ENCODE peak calls at places on chromosomes 5 and 9, in ten cellular contexts. W is keratinocyte, O is NB4, V is AG04450, I is GM12865, M is right lobe of liver, H is fibroblast of lung, G is epithelial cell of proximal tubule, F is pancreas, A is PC-3. P is an unnamed sample.

GRCh38 chr9:14198544-14199510 is 115.1 kb downstream of the NFIB start:
- DNase-seq in H (peak), G (no peak), O (no peak), V (no peak), I (no peak), F (no peak), A (no peak), W (no peak), M (peak), P (peak)

GRCh38 chr9:115192280-115192679 is 74.3 kb upstream of the TNC start:
- DNase-seq in M (no peak), H (no peak), I (no peak), W (no peak), A (no peak), V (no peak), G (no peak), F (no peak), O (no peak), P (no peak)

GRCh38 chr9:110105107-110105506 is 102.9 kb downstream of the C9orf152 start:
- DNase-seq in O (no peak), F (no peak), H (peak), M (no peak), V (no peak), G (peak), A (no peak), W (no peak), I (no peak), P (peak)

GRCh38 chr9:124776952-124777645 is at the start of gene OLFML2A:
- DNase-seq in F (peak), V (no peak), M (no peak), H (no peak), W (no peak), I (peak), G (no peak), A (peak), O (peak), P (no peak)

GRCh38 chr5:163661358-163661757 is 155.9 kb downstream of the MAT2B start:
- DNase-seq in A (no peak), I (no peak), G (no peak), O (no peak), W (no peak), V (no peak), F (no peak), M (no peak), H (peak), P (no peak)

GRCh38 chr9:34370970-34371880 is 5.5 kb downstream of the MYORG start:
- DNase-seq in G (no peak), I (no peak), A (no peak), H (peak), F (no peak), M (no peak), W (no peak), O (no peak), V (no peak), P (no peak)

GRCh38 chr9:84711936-84712335 is 42.4 kb downstream of the NTRK2 start:
- DNase-seq in I (peak), W (peak), M (no peak), V (no peak), H (no peak), O (peak), A (peak), F (no peak), G (no peak), P (peak)

GRCh38 chr5:64628901-64629300 is 61.4 kb upstream of the SHISAL2B start:
- DNase-seq in A (no peak), O (no peak), V (no peak), W (no peak), M (no peak), I (no peak), G (no peak), H (no peak), F (no peak), P (no peak)

GRCh38 chr9:90124961-90125360 is 517.7 kb downstream of the DIRAS2 start:
- DNase-seq in W (no peak), V (no peak), F (no peak), G (no peak), H (peak), I (no peak), O (no peak), M (no peak), A (no peak), P (no peak)

GRCh38 chr9:133236291-133237071 is 27.4 kb upstream of the OBP2B start:
- DNase-seq in F (no peak), O (no peak), G (no peak), H (no peak), W (no peak), A (no peak), M (no peak), I (no peak), V (no peak), P (no peak)

GRCh38 chr5:158485604-158486081 is 614.1 kb downstream of the EBF1 start:
- DNase-seq in A (no peak), F (no peak), I (no peak), G (peak), H (peak), M (no peak), W (no peak), V (no peak), O (no peak), P (no peak)

GRCh38 chr9:122158202-122158601 is 1.4 kb downstream of the NDUFA8 start:
- DNase-seq in O (peak), M (no peak), A (peak), W (no peak), H (peak), I (peak), G (no peak), F (no peak), V (peak), P (peak)

GRCh38 chr5:32274548-32275420 is 38.0 kb downstream of the MTMR12 start:
- DNase-seq in I (no peak), W (no peak), H (peak), V (no peak), A (no peak), F (no peak), G (no peak), M (peak), O (no peak), P (peak)

GRCh38 chr9:89835676-89836075 is 230.9 kb downstream of the GADD45G start:
- DNase-seq in A (no peak), H (peak), F (no peak), W (no peak), I (no peak), G (no peak), O (peak), V (no peak), M (no peak), P (no peak)

GRCh38 chr5:172795401-172795977 is 24.5 kb upstream of the DUSP1 start:
- DNase-seq in A (no peak), H (peak), F (no peak), W (no peak), G (peak), V (peak), M (no peak), O (no peak), I (no peak), P (peak)

GRCh38 chr9:38417003-38417965 is 7.0 kb downstream of the IGFBPL1 start:
- DNase-seq in M (no peak), O (peak), G (no peak), W (no peak), F (peak), H (no peak), V (no peak), I (peak), A (peak), P (no peak)

GRCh38 chr9:82604947-82605656 is 457.8 kb downstream of the RASEF start:
- DNase-seq in A (no peak), W (no peak), O (no peak), V (no peak), F (no peak), H (peak), I (no peak), G (no peak), M (peak), P (peak)

GRCh38 chr5:146515473-146516150 is 378 bp downstream of the GPR151 start:
- DNase-seq in A (no peak), V (no peak), M (no peak), H (no peak), W (no peak), I (no peak), F (no peak), G (no peak), O (no peak), P (no peak)

GRCh38 chr9:112529316-112529715 is 42.7 kb downstream of the KIAA1958 start:
- DNase-seq in F (no peak), A (no peak), W (no peak), H (no peak), M (no peak), O (no peak), V (no peak), I (no peak), G (no peak), P (no peak)

GRCh38 chr5:151184316-151185042 is 26.9 kb upstream of the ANXA6 start:
- DNase-seq in A (no peak), H (no peak), M (no peak), I (no peak), W (no peak), G (no peak), F (no peak), O (no peak), V (no peak), P (no peak)

GRCh38 chr5:139646912-139647391 is 1.2 kb upstream of the CXXC5 start:
- DNase-seq in I (no peak), M (peak), O (peak), F (peak), A (no peak), V (no peak), H (no peak), G (no peak), W (no peak), P (no peak)

GRCh38 chr5:10856071-10856470 is 95.0 kb upstream of the DAP start:
- DNase-seq in F (no peak), I (no peak), A (no peak), G (no peak), W (no peak), V (no peak), H (no peak), O (no peak), M (no peak), P (no peak)

GRCh38 chr5:10854526-10855277 is 93.7 kb upstream of the DAP start:
- DNase-seq in W (no peak), V (no peak), I (no peak), H (no peak), G (peak), M (no peak), O (peak), A (no peak), F (no peak), P (no peak)

GRCh38 chr5:10857333-10857723 is 96.3 kb upstream of the DAP start:
- DNase-seq in F (no peak), M (no peak), O (peak), H (no peak), I (no peak), G (no peak), W (no peak), A (no peak), V (no peak), P (no peak)

GRCh38 chr5:10858307-10858706 is 97.3 kb upstream of the DAP start:
- DNase-seq in M (no peak), G (no peak), I (no peak), O (no peak), W (no peak), A (no peak), F (no peak), H (no peak), V (no peak), P (no peak)

GRCh38 chr5:10856646-10857332 is 95.8 kb upstream of the DAP start:
- DNase-seq in M (peak), V (peak), F (peak), W (no peak), A (peak), G (peak), H (peak), I (peak), O (peak), P (peak)
- TF ChIP-seq CTCF in M (peak), V (peak), F (peak), W (peak), A (peak), G (peak), H (peak), I (peak), O (peak), P (peak)

DNA sequence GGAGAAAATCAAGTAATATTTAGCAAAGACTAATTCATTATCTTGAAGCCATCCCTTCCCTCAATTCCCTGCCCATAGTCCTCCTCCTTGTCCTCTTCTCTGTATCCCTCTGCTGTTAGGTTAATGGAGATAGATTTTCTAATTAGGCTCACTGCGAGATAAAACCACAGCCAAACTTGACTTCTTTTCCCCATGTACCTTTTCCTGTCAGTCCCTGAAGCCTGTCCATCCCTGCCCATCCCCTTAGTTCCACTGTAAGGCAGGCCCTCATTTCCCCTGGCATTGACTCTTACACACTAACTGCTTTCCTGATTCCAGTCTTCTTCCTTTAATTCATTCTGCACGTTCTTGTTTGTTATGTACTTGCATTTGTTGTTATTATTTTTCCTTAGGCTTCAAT is 1.2 kb downstream of the TLR4 start:
- DNase-seq in H (no peak), W (no peak), V (no peak), G (no peak), I (no peak), M (no peak), F (no peak), O (no peak), A (no peak), P (no peak)
- H3K4me3 ChIP-seq in H (no peak), W (no peak), V (no peak), G (no peak), I (no peak), M (peak), F (no peak), O (peak), A (no peak), P (peak)

DNA sequence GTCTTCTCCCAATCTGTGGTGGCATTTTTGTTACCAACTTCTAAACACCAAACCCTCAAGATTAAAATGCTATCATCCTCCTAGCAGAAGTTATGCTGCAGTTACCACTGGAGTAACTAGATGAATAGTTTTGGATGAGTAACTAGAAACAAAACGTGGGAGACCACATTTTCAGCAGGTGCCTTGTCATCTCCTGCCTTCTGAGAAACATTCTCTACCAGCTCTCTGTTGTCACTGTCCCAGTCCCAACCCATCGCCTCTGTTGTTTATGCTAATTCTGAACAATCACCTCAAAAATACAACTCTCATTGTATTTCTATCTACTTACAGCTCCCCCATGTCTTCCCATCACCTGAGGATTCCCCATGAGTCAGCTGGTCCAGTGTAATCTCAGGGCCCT is 652.5 kb upstream of the ADAMTS16 start:
- DNase-seq in M (no peak), V (no peak), H (no peak), F (no peak), W (no peak), I (no peak), O (no peak), G (no peak), A (no peak), P (no peak)
- TF ChIP-seq CTCF in M (no peak), V (no peak), H (no peak), F (no peak), W (no peak), I (no peak), O (no peak), G (no peak), A (no peak), P (no peak)

DNA sequence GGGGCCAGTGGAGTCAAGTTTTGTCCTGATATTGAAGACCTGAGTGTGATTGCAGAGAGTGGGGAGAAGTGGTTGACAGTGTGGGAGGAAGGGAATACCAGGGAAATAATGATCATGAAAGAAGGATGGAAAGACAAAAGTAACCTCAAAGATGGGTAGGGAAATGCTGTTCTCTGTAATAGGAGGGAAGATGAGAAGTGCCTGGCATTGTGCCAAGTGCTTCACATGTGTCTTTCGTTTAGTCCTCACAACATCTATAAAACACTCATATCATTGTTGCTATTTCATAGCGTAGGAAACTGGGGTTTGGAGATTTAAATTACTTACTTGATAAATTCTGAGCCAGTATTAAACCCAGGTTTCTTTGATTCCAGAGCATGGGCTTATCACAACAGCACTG is 472.3 kb downstream of the LRRC70 start:
- DNase-seq in G (no peak), O (no peak), A (no peak), W (no peak), M (no peak), F (no peak), H (no peak), V (no peak), I (no peak), P (no peak)
- H3K4me3 ChIP-seq in G (no peak), O (no peak), A (no peak), W (no peak), M (no peak), F (no peak), H (no peak), V (no peak), I (no peak), P (no peak)

GRCh38 chr9:129887210-129888084 is 52.2 kb downstream of the USP20 start:
- DNase-seq in V (no peak), O (peak), H (peak), A (no peak), F (no peak), W (no peak), G (no peak), I (peak), M (no peak), P (peak)

GRCh38 chr9:129885670-129886106 is 50.4 kb downstream of the USP20 start:
- DNase-seq in A (peak), G (no peak), M (peak), H (peak), F (peak), W (peak), I (peak), O (peak), V (peak), P (peak)

GRCh38 chr9:129884220-129885017 is 49.2 kb downstream of the USP20 start:
- DNase-seq in M (peak), O (peak), F (peak), I (peak), V (no peak), W (peak), A (peak), G (no peak), H (peak), P (peak)

GRCh38 chr9:129886226-129887174 is 51.2 kb downstream of the USP20 start:
- DNase-seq in V (no peak), M (peak), W (no peak), H (no peak), F (no peak), A (no peak), G (no peak), O (peak), I (peak), P (peak)

DNA sequence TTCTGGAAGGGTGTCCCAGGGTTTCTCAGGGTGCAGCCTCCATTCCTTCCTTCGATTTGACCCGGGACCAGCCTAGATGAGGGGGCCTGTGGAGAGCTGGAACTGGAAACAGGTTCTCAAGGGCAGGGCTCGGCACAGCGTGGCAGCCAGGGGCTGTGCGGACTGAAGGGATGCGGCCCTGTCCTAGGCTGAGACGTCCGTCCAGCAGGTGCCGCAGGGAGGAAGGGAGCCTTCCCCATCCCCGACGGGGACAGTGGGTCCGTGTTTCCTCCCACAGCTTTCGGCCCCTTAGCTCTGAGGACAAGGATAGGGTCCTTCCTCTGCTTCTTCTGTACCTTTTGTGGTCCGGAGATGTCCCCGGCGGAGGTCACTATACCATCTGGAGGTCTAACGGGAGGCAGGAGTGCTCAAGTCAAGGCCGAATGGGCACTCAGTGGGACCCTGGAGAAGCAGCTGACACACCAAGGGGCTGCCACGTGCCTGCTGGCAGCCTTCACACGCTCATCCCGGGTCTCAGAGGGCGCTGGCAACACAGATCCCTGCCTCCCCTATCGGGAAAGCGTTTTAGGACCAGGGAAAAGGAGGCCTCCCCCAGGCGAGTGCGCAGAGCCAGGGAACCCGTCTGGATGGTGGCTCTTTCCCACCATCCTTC is 49.9 kb downstream of the USP20 start:
- DNase-seq in A (peak), W (no peak), H (no peak), M (peak), I (peak), O (peak), F (peak), V (no peak), G (no peak), P (no peak)
- TF ChIP-seq CTCF in A (peak), W (peak), H (no peak), M (peak), I (peak), O (peak), F (no peak), V (no peak), G (peak), P (no peak)

GRCh38 chr5:149357370-149358293 is at the start of gene PCYOX1L:
- DNase-seq in I (peak), G (no peak), H (peak), F (peak), M (peak), A (peak), V (peak), W (peak), O (peak), P (peak)
- H3K4me3 ChIP-seq in I (peak), G (peak), H (peak), F (peak), M (peak), A (peak), V (peak), W (peak), O (peak), P (peak)

GRCh38 chr5:124411089-124411488 is 335.4 kb downstream of the ZNF608 start:
- DNase-seq in O (no peak), A (no peak), W (no peak), G (no peak), M (no peak), V (no peak), I (peak), F (no peak), H (peak), P (peak)
- TF ChIP-seq CTCF in O (no peak), A (no peak), W (no peak), G (peak), M (no peak), V (peak), I (no peak), F (no peak), H (peak), P (no peak)

GRCh38 chr5:60521379-60522298 is 178.3 kb downstream of the DEPDC1B start:
- DNase-seq in M (no peak), W (no peak), O (peak), I (peak), H (no peak), F (no peak), V (no peak), G (no peak), A (no peak), P (no peak)
- H3K4me3 ChIP-seq in M (no peak), W (no peak), O (no peak), I (peak), H (no peak), F (no peak), V (no peak), G (no peak), A (no peak), P (no peak)

GRCh38 chr9:134328841-134329575 is 2.8 kb downstream of the RXRA start:
- DNase-seq in V (no peak), O (no peak), H (peak), G (no peak), W (no peak), F (no peak), A (no peak), M (peak), I (no peak), P (peak)
- TF ChIP-seq CTCF in V (no peak), O (no peak), H (no peak), G (no peak), W (no peak), F (no peak), A (no peak), M (peak), I (no peak), P (no peak)